ENCODE peak calls at places on chromosomes 7 and 10, in seven cellular contexts. One of them, this sample, is unnamed.

GRCh38 chr7:120973849-120974248 is 14.7 kb upstream of the CPED1 start:
- DNase-seq in type B pancreatic cell: no peak
- DNase-seq in GM20000: no peak
- DNase-seq in naive thymus-derived CD8-positive, alpha-beta T cell: no peak
- DNase-seq in SK-N-DZ: no peak
- DNase-seq in A549: no peak
- DNase-seq in stimulated activated naive B cell treated with anti-CD40 and anti-IgM and Interleukin-4, amounts not matched to agents 10 μg/mL and 1 μg/mL and 100 μg/mL, for 72 hours: no peak
- DNase-seq in this sample: no peak

GRCh38 chr10:26391701-26392695 is 46.1 kb upstream of the APBB1IP start:
- DNase-seq in type B pancreatic cell: no peak
- DNase-seq in GM20000: peak; percentile 26
- DNase-seq in naive thymus-derived CD8-positive, alpha-beta T cell: peak; percentile 25
- DNase-seq in SK-N-DZ: no peak
- DNase-seq in A549: no peak
- DNase-seq in stimulated activated naive B cell treated with anti-CD40 and anti-IgM and Interleukin-4, amounts not matched to agents 10 μg/mL and 1 μg/mL and 100 μg/mL, for 72 hours: no peak
- DNase-seq in this sample: no peak

GRCh38 chr10:44388641-44389040 is 3.7 kb upstream of the CXCL12 start:
- DNase-seq in type B pancreatic cell: peak; percentile 48
- DNase-seq in GM20000: no peak
- DNase-seq in naive thymus-derived CD8-positive, alpha-beta T cell: no peak
- DNase-seq in SK-N-DZ: no peak
- DNase-seq in A549: no peak
- DNase-seq in stimulated activated naive B cell treated with anti-CD40 and anti-IgM and Interleukin-4, amounts not matched to agents 10 μg/mL and 1 μg/mL and 100 μg/mL, for 72 hours: no peak
- DNase-seq in this sample: peak; percentile 65

GRCh38 chr10:130013938-130014733 is 50.1 kb upstream of the EBF3 start:
- DNase-seq in type B pancreatic cell: no peak
- DNase-seq in GM20000: no peak
- DNase-seq in naive thymus-derived CD8-positive, alpha-beta T cell: no peak
- DNase-seq in SK-N-DZ: no peak
- DNase-seq in A549: no peak
- DNase-seq in stimulated activated naive B cell treated with anti-CD40 and anti-IgM and Interleukin-4, amounts not matched to agents 10 μg/mL and 1 μg/mL and 100 μg/mL, for 72 hours: no peak
- DNase-seq in this sample: peak; percentile 78

GRCh38 chr7:105224884-105225651 is 163.7 kb downstream of the SRPK2 start:
- DNase-seq in type B pancreatic cell: no peak
- DNase-seq in GM20000: peak; percentile 45
- DNase-seq in naive thymus-derived CD8-positive, alpha-beta T cell: no peak
- DNase-seq in SK-N-DZ: no peak
- DNase-seq in A549: peak; percentile 75
- DNase-seq in stimulated activated naive B cell treated with anti-CD40 and anti-IgM and Interleukin-4, amounts not matched to agents 10 μg/mL and 1 μg/mL and 100 μg/mL, for 72 hours: no peak
- DNase-seq in this sample: no peak

GRCh38 chr10:59006511-59007306 is 169.7 kb upstream of the PHYHIPL start:
- DNase-seq in type B pancreatic cell: no peak
- DNase-seq in GM20000: no peak
- DNase-seq in naive thymus-derived CD8-positive, alpha-beta T cell: no peak
- DNase-seq in SK-N-DZ: no peak
- DNase-seq in A549: peak; percentile 64
- DNase-seq in stimulated activated naive B cell treated with anti-CD40 and anti-IgM and Interleukin-4, amounts not matched to agents 10 μg/mL and 1 μg/mL and 100 μg/mL, for 72 hours: no peak
- DNase-seq in this sample: no peak

GRCh38 chr7:31791881-31792280 is 104.9 kb downstream of the PPP1R17 start:
- DNase-seq in type B pancreatic cell: no peak
- DNase-seq in GM20000: no peak
- DNase-seq in naive thymus-derived CD8-positive, alpha-beta T cell: no peak
- DNase-seq in SK-N-DZ: no peak
- DNase-seq in A549: no peak
- DNase-seq in stimulated activated naive B cell treated with anti-CD40 and anti-IgM and Interleukin-4, amounts not matched to agents 10 μg/mL and 1 μg/mL and 100 μg/mL, for 72 hours: no peak
- DNase-seq in this sample: no peak

GRCh38 chr10:11162828-11163599 is 145.3 kb downstream of the CELF2 start:
- DNase-seq in type B pancreatic cell: no peak
- DNase-seq in GM20000: peak; percentile 78
- DNase-seq in naive thymus-derived CD8-positive, alpha-beta T cell: peak; percentile 93
- DNase-seq in SK-N-DZ: no peak
- DNase-seq in A549: no peak
- DNase-seq in stimulated activated naive B cell treated with anti-CD40 and anti-IgM and Interleukin-4, amounts not matched to agents 10 μg/mL and 1 μg/mL and 100 μg/mL, for 72 hours: peak; percentile 71
- DNase-seq in this sample: peak; percentile 21

GRCh38 chr7:4831723-4832495 is 29.9 kb downstream of the PAPOLB start:
- DNase-seq in type B pancreatic cell: no peak
- DNase-seq in GM20000: no peak
- DNase-seq in naive thymus-derived CD8-positive, alpha-beta T cell: no peak
- DNase-seq in SK-N-DZ: no peak
- DNase-seq in A549: no peak
- DNase-seq in stimulated activated naive B cell treated with anti-CD40 and anti-IgM and Interleukin-4, amounts not matched to agents 10 μg/mL and 1 μg/mL and 100 μg/mL, for 72 hours: no peak
- DNase-seq in this sample: no peak

GRCh38 chr7:28093617-28094232 is 86.9 kb downstream of the JAZF1 start:
- DNase-seq in type B pancreatic cell: no peak
- DNase-seq in GM20000: peak; percentile 31
- DNase-seq in naive thymus-derived CD8-positive, alpha-beta T cell: no peak
- DNase-seq in SK-N-DZ: peak; percentile 77
- DNase-seq in A549: peak; percentile 83
- DNase-seq in stimulated activated naive B cell treated with anti-CD40 and anti-IgM and Interleukin-4, amounts not matched to agents 10 μg/mL and 1 μg/mL and 100 μg/mL, for 72 hours: peak; percentile 30
- DNase-seq in this sample: peak; percentile 91

GRCh38 chr7:10122573-10123100 is 851.0 kb upstream of the PHF14 start:
- DNase-seq in type B pancreatic cell: no peak
- DNase-seq in GM20000: no peak
- DNase-seq in naive thymus-derived CD8-positive, alpha-beta T cell: no peak
- DNase-seq in SK-N-DZ: peak; percentile 90
- DNase-seq in A549: no peak
- DNase-seq in stimulated activated naive B cell treated with anti-CD40 and anti-IgM and Interleukin-4, amounts not matched to agents 10 μg/mL and 1 μg/mL and 100 μg/mL, for 72 hours: no peak
- DNase-seq in this sample: no peak

GRCh38 chr7:831596-832291 is 532 bp upstream of the SUN1 start:
- DNase-seq in type B pancreatic cell: no peak
- DNase-seq in GM20000: peak; percentile 82
- DNase-seq in naive thymus-derived CD8-positive, alpha-beta T cell: no peak
- DNase-seq in SK-N-DZ: no peak
- DNase-seq in A549: peak; percentile 73
- DNase-seq in stimulated activated naive B cell treated with anti-CD40 and anti-IgM and Interleukin-4, amounts not matched to agents 10 μg/mL and 1 μg/mL and 100 μg/mL, for 72 hours: no peak
- DNase-seq in this sample: no peak

This sample was measured in osteocyte.